ENCODE peak calls at places on chromosome 3, in six cellular contexts. One of them, this sample, is unnamed.
A peak's percentile ranks its signal among the peaks of the same experiment; 100 is the strongest.

GRCh38 chr3:50358355-50358926 is 880 bp downstream of the TMEM115 start:
- DNase-seq in HepG2: no peak
- DNase-seq in HEK293T: no peak
- DNase-seq in HCT116: no peak
- DNase-seq in H1: no peak
- DNase-seq in GM12878: no peak
- DNase-seq in this sample: no peak

GRCh38 chr3:169041677-169042171 is 621.8 kb downstream of the MECOM start:
- DNase-seq in HepG2: peak; percentile 12
- DNase-seq in HEK293T: peak; percentile 19
- DNase-seq in HCT116: peak; percentile 19
- DNase-seq in H1: no peak
- DNase-seq in GM12878: no peak
- DNase-seq in this sample: no peak

GRCh38 chr3:27827041-27827440 is 104.9 kb upstream of the EOMES start:
- DNase-seq in HepG2: no peak
- DNase-seq in HEK293T: peak; percentile 9
- DNase-seq in HCT116: no peak
- DNase-seq in H1: no peak
- DNase-seq in GM12878: no peak
- DNase-seq in this sample: no peak

GRCh38 chr3:71662553-71662952 is 62.6 kb downstream of the EIF4E3 start:
- DNase-seq in HepG2: no peak
- DNase-seq in HEK293T: no peak
- DNase-seq in HCT116: no peak
- DNase-seq in H1: no peak
- DNase-seq in GM12878: no peak
- DNase-seq in this sample: no peak

GRCh38 chr3:133742351-133743091 is 3.7 kb upstream of the TF start:
- DNase-seq in HepG2: peak; percentile 97
- DNase-seq in HEK293T: no peak
- DNase-seq in HCT116: peak; percentile 3
- DNase-seq in H1: no peak
- DNase-seq in GM12878: peak; percentile 7
- DNase-seq in this sample: no peak

GRCh38 chr3:160065282-160065681 is 76.6 kb downstream of the IL12A start:
- DNase-seq in HepG2: no peak
- DNase-seq in HEK293T: no peak
- DNase-seq in HCT116: no peak
- DNase-seq in H1: no peak
- DNase-seq in GM12878: no peak
- DNase-seq in this sample: no peak

GRCh38 chr3:68239542-68239941 is 585.1 kb upstream of the SUCLG2 start:
- DNase-seq in HepG2: no peak
- DNase-seq in HEK293T: no peak
- DNase-seq in HCT116: no peak
- DNase-seq in H1: no peak
- DNase-seq in GM12878: no peak
- DNase-seq in this sample: no peak

GRCh38 chr3:165339753-165340152 is 143.6 kb upstream of the SLITRK3 start:
- DNase-seq in HepG2: no peak
- DNase-seq in HEK293T: no peak
- DNase-seq in HCT116: peak; percentile 21
- DNase-seq in H1: no peak
- DNase-seq in GM12878: no peak
- DNase-seq in this sample: no peak

GRCh38 chr3:13229291-13229949 is 156.2 kb upstream of the IQSEC1 start:
- DNase-seq in HepG2: peak; percentile 37
- DNase-seq in HEK293T: peak; percentile 53
- DNase-seq in HCT116: peak; percentile 65
- DNase-seq in H1: no peak
- DNase-seq in GM12878: peak; percentile 2
- DNase-seq in this sample: peak; percentile 65

GRCh38 chr3:107370902-107371301 is 6.3 kb upstream of the CCDC54 start:
- DNase-seq in HepG2: no peak
- DNase-seq in HEK293T: peak; percentile 15
- DNase-seq in HCT116: no peak
- DNase-seq in H1: no peak
- DNase-seq in GM12878: no peak
- DNase-seq in this sample: no peak

GRCh38 chr3:170132335-170132734 is 49.2 kb downstream of the PHC3 start:
- DNase-seq in HepG2: no peak
- DNase-seq in HEK293T: no peak
- DNase-seq in HCT116: no peak
- DNase-seq in H1: no peak
- DNase-seq in GM12878: no peak
- DNase-seq in this sample: no peak

GRCh38 chr3:16883726-16884083 is 1.1 kb upstream of the PLCL2 start:
- DNase-seq in HepG2: no peak
- DNase-seq in HEK293T: no peak
- DNase-seq in HCT116: no peak
- DNase-seq in H1: no peak
- DNase-seq in GM12878: no peak
- DNase-seq in this sample: no peak

GRCh38 chr3:106610362-106610997 is 741.7 kb upstream of the CBLB start:
- DNase-seq in HepG2: no peak
- DNase-seq in HEK293T: no peak
- DNase-seq in HCT116: no peak
- DNase-seq in H1: no peak
- DNase-seq in GM12878: no peak
- DNase-seq in this sample: no peak

GRCh38 chr3:140394488-140395133 is 283.3 kb upstream of the TRIM42 start:
- DNase-seq in HepG2: no peak
- DNase-seq in HEK293T: no peak
- DNase-seq in HCT116: no peak
- DNase-seq in H1: no peak
- DNase-seq in GM12878: no peak
- DNase-seq in this sample: no peak

GRCh38 chr3:176362191-176362731 is 835.0 kb downstream of the TBL1XR1 start:
- DNase-seq in HepG2: no peak
- DNase-seq in HEK293T: no peak
- DNase-seq in HCT116: no peak
- DNase-seq in H1: no peak
- DNase-seq in GM12878: no peak
- DNase-seq in this sample: peak; percentile 24

GRCh38 chr3:162938073-162938472 is 1441.5 kb downstream of the OTOL1 start:
- DNase-seq in HepG2: no peak
- DNase-seq in HEK293T: no peak
- DNase-seq in HCT116: no peak
- DNase-seq in H1: no peak
- DNase-seq in GM12878: no peak
- DNase-seq in this sample: no peak

GRCh38 chr3:113834983-113835382 is 3.6 kb upstream of the GRAMD1C start:
- DNase-seq in HepG2: no peak
- DNase-seq in HEK293T: no peak
- DNase-seq in HCT116: no peak
- DNase-seq in H1: no peak
- DNase-seq in GM12878: no peak
- DNase-seq in this sample: no peak

GRCh38 chr3:113829576-113830354 is 8.8 kb upstream of the GRAMD1C start:
- DNase-seq in HepG2: no peak
- DNase-seq in HEK293T: no peak
- DNase-seq in HCT116: no peak
- DNase-seq in H1: no peak
- DNase-seq in GM12878: peak; percentile 36
- DNase-seq in this sample: no peak

GRCh38 chr3:113828605-113829004 is 10.0 kb upstream of the GRAMD1C start:
- DNase-seq in HepG2: no peak
- DNase-seq in HEK293T: no peak
- DNase-seq in HCT116: no peak
- DNase-seq in H1: no peak
- DNase-seq in GM12878: no peak
- DNase-seq in this sample: no peak

GRCh38 chr3:113832477-113833164 is 6.0 kb upstream of the GRAMD1C start:
- DNase-seq in HepG2: peak; percentile 42
- DNase-seq in HEK293T: no peak
- DNase-seq in HCT116: no peak
- DNase-seq in H1: no peak
- DNase-seq in GM12878: peak; percentile 47
- DNase-seq in this sample: no peak
- TF ChIP-seq SP1 in HepG2: no peak
- TF ChIP-seq SP1 in HEK293T: no peak
- TF ChIP-seq SP1 in HCT116: no peak
- TF ChIP-seq SP1 in H1: no peak
- TF ChIP-seq SP1 in GM12878: no peak
- TF ChIP-seq SP1 in this sample: no peak

GRCh38 chr3:52469001-52469400 is 13.6 kb downstream of the NISCH start:
- DNase-seq in HepG2: no peak
- DNase-seq in HEK293T: no peak
- DNase-seq in HCT116: no peak
- DNase-seq in H1: no peak
- DNase-seq in GM12878: no peak
- DNase-seq in this sample: no peak
- TF ChIP-seq SP1 in HepG2: no peak
- TF ChIP-seq SP1 in HEK293T: no peak
- TF ChIP-seq SP1 in HCT116: no peak
- TF ChIP-seq SP1 in H1: no peak
- TF ChIP-seq SP1 in GM12878: no peak
- TF ChIP-seq SP1 in this sample: no peak

DNA sequence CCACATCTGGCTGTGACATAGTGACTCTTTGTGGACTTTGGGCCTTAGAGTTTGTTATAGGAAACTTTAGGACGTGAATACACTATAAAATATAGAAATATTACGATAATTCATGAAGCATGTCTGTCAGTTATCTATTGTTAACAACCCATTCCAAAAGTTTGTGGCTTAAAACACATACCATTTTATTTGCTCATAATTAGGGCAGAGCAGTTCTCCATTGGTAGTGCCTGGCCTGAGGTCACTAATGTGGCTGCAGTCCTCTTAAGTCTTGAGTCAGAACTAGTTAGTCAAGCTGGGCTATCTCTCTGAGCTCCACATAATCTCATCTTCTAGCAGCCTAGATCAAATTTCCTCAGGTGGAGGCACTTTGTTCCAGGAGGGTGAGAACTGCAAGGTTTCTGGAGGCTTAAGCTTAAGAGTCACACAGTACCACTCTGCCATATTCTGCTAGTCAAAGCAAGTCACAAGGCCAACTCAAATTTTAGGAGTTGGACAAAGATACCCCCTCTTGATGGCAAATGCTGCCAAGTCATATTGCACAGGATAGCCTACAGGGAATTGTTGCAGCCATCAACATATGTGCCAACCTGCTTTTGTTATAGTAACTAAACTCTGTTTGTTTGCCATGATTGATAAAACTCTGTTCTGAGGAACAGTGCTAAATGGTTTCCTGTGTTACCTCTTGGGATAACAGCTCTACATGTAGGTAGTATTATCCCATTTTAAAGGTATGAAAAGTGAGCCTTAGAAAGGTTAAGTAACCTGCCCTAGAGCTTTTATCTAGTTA is 8.7 kb downstream of the ATXN7 start:
- DNase-seq in HepG2: no peak
- DNase-seq in HEK293T: no peak
- DNase-seq in HCT116: peak; percentile 54
- DNase-seq in H1: no peak
- DNase-seq in GM12878: no peak
- DNase-seq in this sample: no peak
- TF ChIP-seq SP1 in HepG2: no peak
- TF ChIP-seq SP1 in HEK293T: no peak
- TF ChIP-seq SP1 in HCT116: peak; percentile 38
- TF ChIP-seq SP1 in H1: no peak
- TF ChIP-seq SP1 in GM12878: no peak
- TF ChIP-seq SP1 in this sample: no peak

GRCh38 chr3:149373235-149374125 is 4.0 kb downstream of the TM4SF1 start:
- DNase-seq in HepG2: peak; percentile 70
- DNase-seq in HEK293T: no peak
- DNase-seq in HCT116: no peak
- DNase-seq in H1: no peak
- DNase-seq in GM12878: no peak
- DNase-seq in this sample: no peak
- TF ChIP-seq SP1 in HepG2: no peak
- TF ChIP-seq SP1 in HEK293T: no peak
- TF ChIP-seq SP1 in HCT116: no peak
- TF ChIP-seq SP1 in H1: no peak
- TF ChIP-seq SP1 in GM12878: no peak
- TF ChIP-seq SP1 in this sample: no peak

GRCh38 chr3:149920119-149920518 is 50.6 kb downstream of the PFN2 start:
- DNase-seq in HepG2: no peak
- DNase-seq in HEK293T: no peak
- DNase-seq in HCT116: no peak
- DNase-seq in H1: no peak
- DNase-seq in GM12878: no peak
- DNase-seq in this sample: no peak
- TF ChIP-seq SP1 in HepG2: no peak
- TF ChIP-seq SP1 in HEK293T: no peak
- TF ChIP-seq SP1 in HCT116: no peak
- TF ChIP-seq SP1 in H1: no peak
- TF ChIP-seq SP1 in GM12878: no peak
- TF ChIP-seq SP1 in this sample: no peak

DNA sequence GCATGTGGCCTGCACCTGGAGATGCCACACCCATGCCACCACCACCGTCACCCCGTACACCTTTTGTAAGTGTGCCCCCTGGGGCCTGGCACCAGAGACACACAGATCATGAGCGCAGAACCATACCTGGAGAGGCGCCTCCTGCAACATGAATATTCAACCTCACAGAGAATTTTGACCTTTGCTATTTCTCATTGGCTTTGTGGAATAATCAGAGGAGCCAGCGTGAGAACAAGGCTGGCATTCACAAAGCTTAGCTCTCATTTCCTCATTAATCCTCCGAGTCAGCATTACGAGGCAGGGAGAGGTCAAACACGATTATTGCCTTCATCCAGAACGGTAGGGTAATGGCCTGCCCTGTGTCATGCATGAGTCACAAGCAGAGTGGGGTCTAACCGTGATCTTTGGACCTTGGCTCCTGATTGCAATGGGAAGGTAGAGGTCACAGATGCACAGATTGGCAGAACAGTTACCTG is 73.0 kb upstream of the POMGNT2 start:
- DNase-seq in HepG2: peak; percentile 91
- DNase-seq in HEK293T: no peak
- DNase-seq in HCT116: peak; percentile 80
- DNase-seq in H1: no peak
- DNase-seq in GM12878: no peak
- DNase-seq in this sample: no peak
- TF ChIP-seq SP1 in HepG2: no peak
- TF ChIP-seq SP1 in HEK293T: no peak
- TF ChIP-seq SP1 in HCT116: peak; percentile 94
- TF ChIP-seq SP1 in H1: no peak
- TF ChIP-seq SP1 in GM12878: no peak
- TF ChIP-seq SP1 in this sample: no peak

DNA sequence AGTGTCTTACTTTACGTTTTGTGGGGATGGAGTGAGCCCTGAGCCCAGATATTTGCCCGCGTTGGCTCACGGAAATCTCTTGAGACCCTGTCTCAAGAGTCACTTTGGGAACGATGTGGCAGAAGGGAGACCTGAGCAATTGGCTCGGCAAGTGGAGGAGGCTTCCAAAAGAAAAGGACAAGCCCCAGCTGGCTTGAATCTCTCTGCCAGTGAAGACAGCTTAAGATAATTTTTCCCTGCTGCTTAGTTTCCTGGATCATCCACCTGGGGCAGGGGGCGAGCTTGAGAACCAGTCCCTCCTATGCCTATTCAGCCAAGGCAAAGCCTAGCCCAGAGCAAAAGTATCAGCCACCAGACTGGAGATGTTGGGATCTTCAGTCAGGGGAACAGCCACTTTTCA is 708 bp downstream of the SEC22A start:
- DNase-seq in HepG2: peak; percentile 5
- DNase-seq in HEK293T: peak; percentile 22
- DNase-seq in HCT116: no peak
- DNase-seq in H1: no peak
- DNase-seq in GM12878: no peak
- DNase-seq in this sample: peak; percentile 20
- TF ChIP-seq SP1 in HepG2: no peak
- TF ChIP-seq SP1 in HEK293T: no peak
- TF ChIP-seq SP1 in HCT116: no peak
- TF ChIP-seq SP1 in H1: no peak
- TF ChIP-seq SP1 in GM12878: no peak
- TF ChIP-seq SP1 in this sample: no peak

This sample was measured in WTC11.